ENCODE peak calls at places on chromosome 16, in ten cellular contexts. M is heart left ventricle, R is heart right ventricle, J is cardiac fibroblast, Z is foreskin keratinocyte, N is ovary, U is epithelial cell of esophagus, L is pancreas, S is endothelial cell, P is tibial nerve. C is an unnamed sample.

GRCh38 chr16:19715566-19715965 is 2.5 kb downstream of the KNOP1 start:
- DNase-seq in M (no peak), R (no peak), J (no peak), Z (peak; percentile 39), N (no peak), U (peak; percentile 69), L (no peak), S (no peak), P (no peak), C (no peak)

GRCh38 chr16:3718628-3719027 is 1.3 kb upstream of the TRAP1 start:
- DNase-seq in M (no peak), R (no peak), J (no peak), Z (no peak), N (no peak), U (no peak), L (no peak), S (no peak), P (no peak), C (no peak)

GRCh38 chr16:66491716-66492064 is 58.2 kb downstream of the TK2 start:
- DNase-seq in M (no peak), R (no peak), J (no peak), Z (no peak), N (no peak), U (no peak), L (no peak), S (no peak), P (no peak), C (no peak)

GRCh38 chr16:13936596-13937081 is 16.7 kb downstream of the ERCC4 start:
- DNase-seq in M (no peak), R (no peak), J (peak; percentile 81), Z (peak; percentile 36), N (no peak), U (peak; percentile 80), L (no peak), S (no peak), P (peak; percentile 55), C (no peak)

GRCh38 chr16:85169333-85170065 is 57.2 kb upstream of the CIBAR2 start:
- DNase-seq in M (no peak), R (no peak), J (peak; percentile 44), Z (no peak), N (no peak), U (peak; percentile 37), L (peak; percentile 69), S (no peak), P (no peak), C (no peak)

GRCh38 chr16:23510154-23510914 is at the start of gene GGA2:
- DNase-seq in M (peak; percentile 86), R (peak; percentile 86), J (peak; percentile 87), Z (peak; percentile 41), N (peak; percentile 88), U (peak; percentile 83), L (peak; percentile 93), S (peak; percentile 76), P (peak; percentile 73), C (peak; percentile 81)

GRCh38 chr16:2736476-2737237 is 15.8 kb upstream of the SRRM2 start:
- DNase-seq in M (no peak), R (no peak), J (no peak), Z (no peak), N (no peak), U (no peak), L (no peak), S (no peak), P (no peak), C (no peak)

GRCh38 chr16:54203384-54203783 is 83.2 kb downstream of the IRX3 start:
- DNase-seq in M (no peak), R (no peak), J (no peak), Z (no peak), N (no peak), U (no peak), L (no peak), S (no peak), P (no peak), C (no peak)

GRCh38 chr16:72657791-72658190 is 390.1 kb downstream of the ZFHX3 start:
- DNase-seq in M (no peak), R (no peak), J (no peak), Z (no peak), N (no peak), U (no peak), L (no peak), S (no peak), P (no peak), C (no peak)

GRCh38 chr16:58614212-58614611 is 15.4 kb downstream of the CNOT1 start:
- DNase-seq in M (no peak), R (no peak), J (peak; percentile 41), Z (peak; percentile 71), N (no peak), U (peak; percentile 58), L (no peak), S (no peak), P (no peak), C (no peak)

GRCh38 chr16:88383401-88384221 is 852 bp downstream of the ZNF469 start:
- DNase-seq in M (peak; percentile 47), R (peak; percentile 61), J (peak; percentile 51), Z (no peak), N (peak; percentile 71), U (no peak), L (peak; percentile 71), S (no peak), P (no peak), C (no peak)

GRCh38 chr16:72848759-72849664 is 198.9 kb downstream of the ZFHX3 start:
- DNase-seq in M (peak; percentile 87), R (peak; percentile 91), J (peak; percentile 96), Z (peak; percentile 67), N (peak; percentile 93), U (peak; percentile 85), L (peak; percentile 98), S (no peak), P (peak; percentile 79), C (no peak)

GRCh38 chr16:12119562-12119961 is 143.0 kb downstream of the SNX29 start:
- DNase-seq in M (peak; percentile 35), R (no peak), J (peak; percentile 30), Z (peak; percentile 59), N (peak; percentile 52), U (peak; percentile 68), L (peak; percentile 25), S (no peak), P (peak; percentile 43), C (no peak)

GRCh38 chr16:88790312-88791150 is 5.5 kb upstream of the PIEZO1 start:
- DNase-seq in M (no peak), R (peak; percentile 44), J (peak; percentile 37), Z (no peak), N (no peak), U (no peak), L (peak; percentile 58), S (no peak), P (no peak), C (no peak)

GRCh38 chr16:86664518-86665318 is 86.4 kb downstream of the FOXL1 start:
- DNase-seq in M (no peak), R (no peak), J (peak; percentile 89), Z (peak; percentile 95), N (no peak), U (peak; percentile 95), L (no peak), S (no peak), P (no peak), C (no peak)

GRCh38 chr16:15682105-15682570 is 32.1 kb downstream of the NDE1 start:
- DNase-seq in M (no peak), R (no peak), J (peak; percentile 75), Z (peak; percentile 67), N (no peak), U (peak; percentile 84), L (no peak), S (peak; percentile 49), P (peak; percentile 20), C (no peak)
- TF ChIP-seq CTCF in M (no peak), R (peak; percentile 54), J (peak; percentile 72), Z (peak; percentile 83), N (no peak), U (peak; percentile 67), L (no peak), S (peak; percentile 60), P (peak; percentile 15), C (peak; percentile 69)

DNA sequence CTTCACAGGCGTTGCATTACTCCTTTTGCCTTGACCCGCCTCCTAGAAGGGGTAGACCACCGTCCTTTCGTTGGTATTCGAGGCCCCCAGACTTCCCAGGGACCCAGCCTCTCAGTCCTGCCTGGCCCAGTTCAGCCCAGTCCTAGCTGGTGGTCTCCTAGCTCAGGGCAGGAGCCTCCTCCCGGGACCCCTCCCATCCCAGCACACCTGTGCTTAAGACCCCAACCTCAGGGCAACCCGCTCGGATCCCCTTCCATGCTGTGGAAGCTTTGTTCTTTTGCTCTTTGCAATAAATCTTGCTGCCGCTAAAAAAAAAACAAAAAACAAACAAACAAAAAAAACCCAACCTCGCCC is 842 bp downstream of the PYDC1 start:
- DNase-seq in M (no peak), R (no peak), J (no peak), Z (no peak), N (no peak), U (no peak), L (no peak), S (no peak), P (no peak), C (no peak)
- TF ChIP-seq CTCF in M (no peak), R (no peak), J (no peak), Z (no peak), N (no peak), U (no peak), L (no peak), S (no peak), P (no peak), C (no peak)

GRCh38 chr16:8868272-8869211 is at the start of gene CARHSP1:
- DNase-seq in M (peak; percentile 89), R (peak; percentile 86), J (peak; percentile 94), Z (peak; percentile 91), N (peak; percentile 93), U (peak; percentile 92), L (peak; percentile 93), S (peak; percentile 81), P (peak; percentile 81), C (peak; percentile 88)

GRCh38 chr16:8874388-8874787 is 5.6 kb upstream of the CARHSP1 start:
- DNase-seq in M (no peak), R (no peak), J (peak; percentile 75), Z (no peak), N (no peak), U (no peak), L (no peak), S (no peak), P (no peak), C (no peak)

GRCh38 chr16:8869212-8869987 is 594 bp upstream of the CARHSP1 start:
- DNase-seq in M (no peak), R (no peak), J (no peak), Z (peak; percentile 29), N (peak; percentile 51), U (no peak), L (no peak), S (no peak), P (no peak), C (no peak)

GRCh38 chr16:8872071-8872470 is 3.3 kb upstream of the CARHSP1 start:
- DNase-seq in M (no peak), R (no peak), J (no peak), Z (no peak), N (no peak), U (no peak), L (no peak), S (no peak), P (no peak), C (no peak)

GRCh38 chr16:8872967-8873865 is 4.4 kb upstream of the CARHSP1 start:
- DNase-seq in M (no peak), R (no peak), J (no peak), Z (no peak), N (no peak), U (no peak), L (no peak), S (no peak), P (no peak), C (no peak)
- TF ChIP-seq CTCF in M (no peak), R (peak; percentile 10), J (peak; percentile 26), Z (peak; percentile 35), N (no peak), U (peak; percentile 14), L (no peak), S (peak; percentile 21), P (no peak), C (peak; percentile 45)

GRCh38 chr16:56470666-56471065 is 19.3 kb downstream of the OGFOD1 start:
- DNase-seq in M (no peak), R (no peak), J (no peak), Z (no peak), N (no peak), U (no peak), L (no peak), S (no peak), P (no peak), C (no peak)
- TF ChIP-seq CTCF in M (no peak), R (no peak), J (no peak), Z (no peak), N (no peak), U (no peak), L (no peak), S (no peak), P (no peak), C (no peak)

C was measured in type B pancreatic cell.